ENCODE peak calls at places on chromosomes 6 and 20, in six cellular contexts. One of them, this sample, is unnamed. For H3K4me1, the result is how much of the 10 kb centered on the place peaks cover.

GRCh38 chr6:161037873-161038228 is 46.3 kb downstream of the MAP3K4 start:
- DNase-seq in fibroblast of lung: no peak
- DNase-seq in endothelial cell of umbilical vein: no peak
- DNase-seq in GM23248: no peak
- DNase-seq in MM.1S: no peak
- DNase-seq in GM23338: no peak
- DNase-seq in this sample: no peak

GRCh38 chr6:162631546-162631945 is 96.0 kb downstream of the PRKN start:
- DNase-seq in GM23338: no peak
- DNase-seq in MM.1S: no peak
- DNase-seq in endothelial cell of umbilical vein: no peak
- DNase-seq in GM23248: no peak
- DNase-seq in fibroblast of lung: no peak
- DNase-seq in this sample: no peak

GRCh38 chr20:40980106-40980827 is 48.4 kb upstream of the TOP1 start:
- DNase-seq in endothelial cell of umbilical vein: no peak
- DNase-seq in GM23338: no peak
- DNase-seq in GM23248: no peak
- DNase-seq in fibroblast of lung: no peak
- DNase-seq in MM.1S: peak
- DNase-seq in this sample: no peak

GRCh38 chr6:39102024-39102820 is 12.8 kb downstream of the SAYSD1 start:
- DNase-seq in MM.1S: no peak
- DNase-seq in fibroblast of lung: peak
- DNase-seq in GM23338: peak
- DNase-seq in GM23248: peak
- DNase-seq in endothelial cell of umbilical vein: peak
- DNase-seq in this sample: no peak

GRCh38 chr6:127547909-127548649 is 28.9 kb upstream of the C6orf58 start:
- DNase-seq in GM23248: peak
- DNase-seq in GM23338: peak
- DNase-seq in MM.1S: no peak
- DNase-seq in endothelial cell of umbilical vein: no peak
- DNase-seq in fibroblast of lung: no peak
- DNase-seq in this sample: peak

GRCh38 chr6:147067184-147067583 is 137.0 kb upstream of the STXBP5 start:
- DNase-seq in MM.1S: no peak
- DNase-seq in GM23338: no peak
- DNase-seq in fibroblast of lung: no peak
- DNase-seq in endothelial cell of umbilical vein: no peak
- DNase-seq in GM23248: no peak
- DNase-seq in this sample: no peak

GRCh38 chr6:163643866-163644265 is 229.3 kb downstream of the QKI start:
- DNase-seq in fibroblast of lung: no peak
- DNase-seq in endothelial cell of umbilical vein: no peak
- DNase-seq in MM.1S: no peak
- DNase-seq in GM23338: no peak
- DNase-seq in GM23248: no peak
- DNase-seq in this sample: no peak

GRCh38 chr6:162603231-162603630 is 124.3 kb downstream of the PRKN start:
- DNase-seq in GM23338: peak
- DNase-seq in GM23248: no peak
- DNase-seq in MM.1S: no peak
- DNase-seq in fibroblast of lung: no peak
- DNase-seq in endothelial cell of umbilical vein: no peak
- DNase-seq in this sample: no peak

GRCh38 chr20:63032861-63033634 is 26.3 kb upstream of the BHLHE23 start:
- DNase-seq in GM23338: peak
- DNase-seq in MM.1S: no peak
- DNase-seq in endothelial cell of umbilical vein: no peak
- DNase-seq in fibroblast of lung: no peak
- DNase-seq in GM23248: no peak
- DNase-seq in this sample: no peak
- TF ChIP-seq EZH2 in GM23338: no peak
- TF ChIP-seq EZH2 in MM.1S: no peak
- TF ChIP-seq EZH2 in endothelial cell of umbilical vein: peak
- TF ChIP-seq EZH2 in fibroblast of lung: peak
- TF ChIP-seq EZH2 in GM23248: no peak
- TF ChIP-seq EZH2 in this sample: no peak

GRCh38 chr20:45032781-45033180 is 66.5 kb downstream of the STK4 start:
- DNase-seq in GM23248: peak
- DNase-seq in endothelial cell of umbilical vein: no peak
- DNase-seq in MM.1S: peak
- DNase-seq in GM23338: no peak
- DNase-seq in fibroblast of lung: peak
- DNase-seq in this sample: no peak
- H3K4me1 ChIP-seq in GM23248: under half
- H3K4me1 ChIP-seq in endothelial cell of umbilical vein: under half
- H3K4me1 ChIP-seq in MM.1S: half or more
- H3K4me1 ChIP-seq in GM23338: under half
- H3K4me1 ChIP-seq in fibroblast of lung: under half
- H3K4me1 ChIP-seq in this sample: under half

DNA sequence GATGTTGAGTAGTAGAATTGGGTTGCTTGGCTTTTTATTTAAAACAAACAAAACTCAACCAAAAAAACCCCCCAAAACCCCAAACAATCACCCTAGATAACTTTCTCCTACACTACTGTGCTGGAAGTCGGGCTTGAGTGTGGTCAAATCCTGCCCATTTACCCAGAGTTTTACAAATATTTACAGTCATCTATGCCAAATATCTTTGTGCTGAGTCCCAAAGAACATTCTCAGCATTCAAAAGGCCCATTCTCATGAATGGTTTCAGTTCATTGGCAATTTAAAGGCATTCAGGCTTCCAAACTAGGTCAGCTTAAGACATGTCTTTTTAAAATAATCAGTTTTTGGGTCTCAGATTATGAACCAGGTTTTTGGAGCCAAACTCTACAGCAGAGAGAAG is 1.8 kb downstream of the RNF144B start:
- DNase-seq in endothelial cell of umbilical vein: peak
- DNase-seq in GM23338: peak
- DNase-seq in GM23248: peak
- DNase-seq in MM.1S: no peak
- DNase-seq in fibroblast of lung: peak
- DNase-seq in this sample: no peak
- H3K27ac ChIP-seq in endothelial cell of umbilical vein: peak
- H3K27ac ChIP-seq in GM23338: peak
- H3K27ac ChIP-seq in GM23248: peak
- H3K27ac ChIP-seq in MM.1S: no peak
- H3K27ac ChIP-seq in fibroblast of lung: no peak
- H3K27ac ChIP-seq in this sample: no peak

DNA sequence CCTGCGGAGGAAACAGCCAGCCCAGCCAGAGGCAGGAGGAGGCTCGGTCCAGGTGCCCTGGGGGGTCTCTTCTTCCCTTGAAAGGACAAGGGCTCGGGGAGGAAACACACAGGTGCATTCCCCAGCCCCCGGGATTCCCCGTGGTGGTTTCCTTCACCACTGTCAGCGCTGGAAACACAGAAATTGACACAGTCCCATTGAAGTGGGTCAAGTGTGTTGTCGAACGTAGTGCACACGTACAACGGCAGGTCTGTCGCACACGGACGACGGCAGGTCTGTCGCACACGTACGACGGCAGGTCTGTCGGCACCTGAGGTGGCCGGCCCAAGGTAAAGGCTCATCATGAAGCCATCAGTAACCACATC is 80.9 kb downstream of the DLL1 start:
- DNase-seq in MM.1S: no peak
- DNase-seq in fibroblast of lung: no peak
- DNase-seq in GM23248: no peak
- DNase-seq in endothelial cell of umbilical vein: no peak
- DNase-seq in GM23338: no peak
- DNase-seq in this sample: no peak
- TF ChIP-seq EZH2 in MM.1S: no peak
- TF ChIP-seq EZH2 in fibroblast of lung: no peak
- TF ChIP-seq EZH2 in GM23248: no peak
- TF ChIP-seq EZH2 in endothelial cell of umbilical vein: no peak
- TF ChIP-seq EZH2 in GM23338: no peak
- TF ChIP-seq EZH2 in this sample: no peak

DNA sequence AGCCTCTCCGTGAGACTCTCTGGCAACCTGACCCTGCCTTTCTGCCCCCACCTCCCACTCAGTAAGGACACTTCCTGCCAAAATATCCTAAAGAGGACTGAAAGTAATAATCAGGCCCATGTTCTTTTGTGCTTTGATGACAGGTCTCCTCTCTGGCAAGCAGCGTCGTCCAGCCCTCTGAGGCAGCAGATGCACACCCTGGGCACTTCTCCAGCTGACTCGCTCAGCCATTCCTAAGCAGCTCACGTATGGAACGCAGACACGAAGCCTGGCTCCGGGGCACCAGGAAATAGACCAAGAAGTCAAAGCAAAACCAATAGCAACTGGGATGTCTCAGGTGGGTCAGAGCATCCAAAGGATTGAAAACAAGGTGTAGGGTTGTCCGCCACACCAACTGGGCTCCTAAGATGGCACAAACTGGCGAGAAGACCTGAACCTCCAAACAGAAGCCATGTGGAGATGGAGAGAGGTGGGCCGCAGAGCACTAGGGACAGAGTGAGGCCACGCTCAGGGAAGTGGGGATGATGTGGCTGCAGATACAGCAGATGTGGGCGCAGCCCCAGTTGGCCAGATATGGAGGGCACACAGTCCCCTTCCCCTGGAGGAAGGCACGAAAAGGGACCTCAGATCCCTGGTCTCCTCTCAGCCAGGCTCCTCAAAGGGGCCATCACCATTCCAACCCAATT is 99.3 kb downstream of the PRND start:
- DNase-seq in endothelial cell of umbilical vein: peak
- DNase-seq in fibroblast of lung: peak
- DNase-seq in GM23248: peak
- DNase-seq in GM23338: no peak
- DNase-seq in MM.1S: no peak
- DNase-seq in this sample: no peak
- H3K4me1 ChIP-seq in endothelial cell of umbilical vein: under half
- H3K4me1 ChIP-seq in fibroblast of lung: under half
- H3K4me1 ChIP-seq in GM23248: under half
- H3K4me1 ChIP-seq in GM23338: under half
- H3K4me1 ChIP-seq in MM.1S: under half
- H3K4me1 ChIP-seq in this sample: under half

DNA sequence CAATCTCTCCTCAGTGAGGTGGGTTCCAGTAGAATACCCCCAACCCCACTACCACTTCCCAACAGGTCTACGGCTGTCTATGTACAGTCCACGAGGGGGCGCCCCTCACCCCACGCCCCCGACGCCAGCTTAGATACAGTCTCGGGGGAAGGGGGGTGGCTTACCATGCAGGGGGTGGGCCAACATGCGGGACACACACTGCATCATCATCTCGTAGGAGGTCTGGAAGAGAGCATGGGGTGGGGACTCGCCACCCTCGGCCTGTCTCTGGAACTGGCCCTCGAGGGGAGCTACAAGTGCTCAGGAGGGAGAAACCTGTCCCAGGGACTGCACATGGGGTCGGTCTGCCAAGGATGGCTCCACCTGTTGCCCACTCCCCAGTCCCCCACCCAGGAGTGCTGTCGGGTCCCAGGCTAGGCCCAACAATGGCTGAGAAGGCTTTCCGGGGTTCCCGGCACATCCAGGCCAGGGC is 8.5 kb downstream of the MTCH1 start:
- DNase-seq in GM23248: peak
- DNase-seq in endothelial cell of umbilical vein: no peak
- DNase-seq in GM23338: peak
- DNase-seq in fibroblast of lung: no peak
- DNase-seq in MM.1S: no peak
- DNase-seq in this sample: peak
- H3K27ac ChIP-seq in GM23248: no peak
- H3K27ac ChIP-seq in endothelial cell of umbilical vein: no peak
- H3K27ac ChIP-seq in GM23338: no peak
- H3K27ac ChIP-seq in fibroblast of lung: no peak
- H3K27ac ChIP-seq in MM.1S: no peak
- H3K27ac ChIP-seq in this sample: no peak